ENCODE peak calls at places on chromosomes 2 and 18, in ten cellular contexts. Z is posterior cingulate gyrus; R is astrocyte of the cerebellum; O is NCI-H446; T is A172; I is activated T-cell treated with anti-CD3 and anti-CD28 coated beads, Interleukin-2, amount 50 U/mL, for 72 hours; M is smooth muscle cell of the brain vasculature; S is activated gamma-delta T cell treated with anti-CD3 and anti-CD28 coated beads, Interleukin-2, amount 50 U/mL, for 16 hours; P is NCI-H1436; W is heart right ventricle. Y is an unnamed sample.

GRCh38 chr2:67289921-67290371 is 107.2 kb upstream of the ETAA1 start:
- DNase-seq in R (no peak), I (no peak), Z (no peak), T (peak; percentile 86), M (no peak), W (no peak), P (no peak), S (no peak), O (no peak), Y (no peak)

GRCh38 chr2:61179701-61180639 is 18.0 kb downstream of the C2orf74 start:
- DNase-seq in T (no peak), W (peak; percentile 80), S (no peak), Z (peak; percentile 27), M (no peak), R (peak; percentile 50), P (no peak), O (peak; percentile 86), I (no peak), Y (no peak)

GRCh38 chr2:128525653-128526052 is 207.0 kb upstream of the HS6ST1 start:
- DNase-seq in I (no peak), Z (no peak), P (no peak), O (no peak), T (no peak), W (no peak), R (no peak), M (no peak), S (no peak), Y (no peak)

GRCh38 chr2:85862426-85862825 is 26.4 kb downstream of the ST3GAL5 start:
- DNase-seq in W (no peak), P (no peak), O (no peak), T (no peak), R (peak; percentile 53), M (no peak), Z (no peak), I (peak; percentile 35), S (peak; percentile 36), Y (no peak)

GRCh38 chr18:2654828-2655152 is 736 bp upstream of the SMCHD1 start:
- DNase-seq in W (no peak), O (no peak), R (no peak), Z (no peak), S (peak; percentile 72), I (no peak), P (no peak), T (no peak), M (no peak), Y (no peak)

GRCh38 chr2:191304939-191305875 is 60.0 kb downstream of the MYO1B start:
- DNase-seq in O (peak; percentile 64), S (no peak), R (peak; percentile 92), T (no peak), Z (no peak), I (no peak), W (peak; percentile 76), M (peak; percentile 47), P (no peak), Y (peak; percentile 60)

GRCh38 chr18:50310080-50310479 is 22.6 kb upstream of the CXXC1 start:
- DNase-seq in S (no peak), Z (no peak), P (no peak), W (no peak), O (peak; percentile 48), M (no peak), T (no peak), R (no peak), I (no peak), Y (no peak)

GRCh38 chr18:61575419-61575818 is 242.2 kb downstream of the CDH20 start:
- DNase-seq in R (no peak), Z (no peak), S (no peak), W (no peak), I (no peak), M (no peak), O (peak; percentile 33), T (peak; percentile 26), P (no peak), Y (no peak)

GRCh38 chr2:28654286-28654980 is 97.2 kb upstream of the PPP1CB start:
- DNase-seq in M (no peak), T (no peak), S (no peak), P (no peak), I (no peak), R (no peak), O (no peak), W (no peak), Z (no peak), Y (no peak)

GRCh38 chr18:80246656-80247402 is 485 bp downstream of the PARD6G start:
- DNase-seq in R (no peak), S (no peak), O (no peak), M (no peak), W (no peak), P (no peak), I (no peak), Z (no peak), T (no peak), Y (no peak)

GRCh38 chr18:501406-501714 is 859 bp upstream of the COLEC12 start:
- DNase-seq in Z (no peak), T (no peak), W (no peak), P (no peak), O (no peak), R (no peak), M (no peak), I (no peak), S (no peak), Y (no peak)

GRCh38 chr2:54568876-54569298 is 112.8 kb downstream of the SPTBN1 start:
- DNase-seq in Z (no peak), W (peak; percentile 43), S (no peak), T (no peak), M (no peak), R (no peak), P (no peak), O (no peak), I (no peak), Y (no peak)

GRCh38 chr2:72136349-72136748 is 11.3 kb downstream of the CYP26B1 start:
- DNase-seq in P (no peak), T (no peak), Z (no peak), M (no peak), W (no peak), I (no peak), S (no peak), R (no peak), O (no peak), Y (no peak)

GRCh38 chr2:111157071-111157661 is 36.5 kb downstream of the BCL2L11 start:
- DNase-seq in W (no peak), P (no peak), I (no peak), R (no peak), S (no peak), Z (no peak), O (no peak), M (no peak), T (no peak), Y (no peak)

GRCh38 chr2:30310955-30311354 is 79.6 kb downstream of the LBH start:
- DNase-seq in R (no peak), O (no peak), M (no peak), I (no peak), S (no peak), T (no peak), W (no peak), Z (no peak), P (no peak), Y (no peak)

GRCh38 chr2:21118302-21118920 is 5.4 kb upstream of the TDRD15 start:
- DNase-seq in M (peak; percentile 7), S (no peak), Z (no peak), O (peak; percentile 27), I (peak; percentile 4), P (no peak), W (peak; percentile 9), T (peak; percentile 29), R (no peak), Y (no peak)

GRCh38 chr2:197997083-197997541 is 192.7 kb downstream of the PLCL1 start:
- DNase-seq in S (no peak), T (no peak), O (no peak), I (no peak), P (no peak), M (no peak), R (no peak), Z (no peak), W (no peak), Y (no peak)

GRCh38 chr2:190838492-190838910 is 42.1 kb upstream of the GLS start:
- DNase-seq in P (no peak), Z (no peak), S (no peak), O (no peak), M (no peak), W (no peak), T (peak; percentile 96), R (peak; percentile 47), I (peak; percentile 33), Y (no peak)